ENCODE peak calls at places on chromosomes 7 and 10, in ten cellular contexts. One of them, this sample, is unnamed.

GRCh38 chr10:100890141-100890695 is 22.5 kb upstream of the SLF2 start:
- DNase-seq in adrenal gland: no peak
- DNase-seq in AG04450: no peak
- DNase-seq in transverse colon: no peak
- DNase-seq in dorsolateral prefrontal cortex: no peak
- DNase-seq in esophagus squamous epithelium: no peak
- DNase-seq in PC-9: no peak
- DNase-seq in H1: peak
- DNase-seq in colonic mucosa: no peak
- DNase-seq in WERI-Rb-1: no peak
- DNase-seq in this sample: no peak

GRCh38 chr10:69890065-69890831 is 88.5 kb downstream of the COL13A1 start:
- DNase-seq in AG04450: no peak
- DNase-seq in transverse colon: no peak
- DNase-seq in colonic mucosa: peak
- DNase-seq in adrenal gland: no peak
- DNase-seq in PC-9: no peak
- DNase-seq in dorsolateral prefrontal cortex: no peak
- DNase-seq in esophagus squamous epithelium: no peak
- DNase-seq in WERI-Rb-1: no peak
- DNase-seq in H1: no peak
- DNase-seq in this sample: peak

GRCh38 chr10:131885391-131886165 is 15.2 kb upstream of the PPP2R2D start:
- DNase-seq in AG04450: peak
- DNase-seq in H1: peak
- DNase-seq in transverse colon: peak
- DNase-seq in WERI-Rb-1: peak
- DNase-seq in PC-9: peak
- DNase-seq in colonic mucosa: peak
- DNase-seq in adrenal gland: peak
- DNase-seq in dorsolateral prefrontal cortex: peak
- DNase-seq in esophagus squamous epithelium: no peak
- DNase-seq in this sample: peak

GRCh38 chr7:26141077-26141476 is 10.9 kb upstream of the NFE2L3 start:
- DNase-seq in dorsolateral prefrontal cortex: no peak
- DNase-seq in H1: no peak
- DNase-seq in WERI-Rb-1: no peak
- DNase-seq in AG04450: no peak
- DNase-seq in PC-9: no peak
- DNase-seq in adrenal gland: no peak
- DNase-seq in esophagus squamous epithelium: no peak
- DNase-seq in transverse colon: no peak
- DNase-seq in colonic mucosa: no peak
- DNase-seq in this sample: no peak

GRCh38 chr10:72702868-72703581 is 11.1 kb downstream of the MCU start:
- DNase-seq in WERI-Rb-1: no peak
- DNase-seq in PC-9: no peak
- DNase-seq in adrenal gland: no peak
- DNase-seq in transverse colon: no peak
- DNase-seq in esophagus squamous epithelium: no peak
- DNase-seq in colonic mucosa: no peak
- DNase-seq in AG04450: no peak
- DNase-seq in H1: no peak
- DNase-seq in dorsolateral prefrontal cortex: no peak
- DNase-seq in this sample: no peak

GRCh38 chr7:88184848-88185304 is 35.0 kb downstream of the SRI start:
- DNase-seq in colonic mucosa: no peak
- DNase-seq in adrenal gland: peak
- DNase-seq in AG04450: no peak
- DNase-seq in H1: no peak
- DNase-seq in dorsolateral prefrontal cortex: no peak
- DNase-seq in PC-9: peak
- DNase-seq in WERI-Rb-1: no peak
- DNase-seq in esophagus squamous epithelium: no peak
- DNase-seq in transverse colon: no peak
- DNase-seq in this sample: no peak

GRCh38 chr10:90635111-90635798 is 222.6 kb downstream of the HTR7 start:
- DNase-seq in AG04450: no peak
- DNase-seq in H1: no peak
- DNase-seq in WERI-Rb-1: no peak
- DNase-seq in transverse colon: no peak
- DNase-seq in colonic mucosa: no peak
- DNase-seq in PC-9: no peak
- DNase-seq in dorsolateral prefrontal cortex: no peak
- DNase-seq in adrenal gland: no peak
- DNase-seq in esophagus squamous epithelium: no peak
- DNase-seq in this sample: no peak

GRCh38 chr7:107383203-107383602 is 86.7 kb upstream of the GPR22 start:
- DNase-seq in AG04450: no peak
- DNase-seq in H1: no peak
- DNase-seq in esophagus squamous epithelium: no peak
- DNase-seq in adrenal gland: no peak
- DNase-seq in transverse colon: no peak
- DNase-seq in WERI-Rb-1: no peak
- DNase-seq in colonic mucosa: no peak
- DNase-seq in PC-9: no peak
- DNase-seq in dorsolateral prefrontal cortex: no peak
- DNase-seq in this sample: no peak

GRCh38 chr10:1121311-1121970 is 65.3 kb downstream of the WDR37 start:
- DNase-seq in esophagus squamous epithelium: no peak
- DNase-seq in PC-9: no peak
- DNase-seq in transverse colon: no peak
- DNase-seq in colonic mucosa: peak
- DNase-seq in adrenal gland: no peak
- DNase-seq in WERI-Rb-1: no peak
- DNase-seq in dorsolateral prefrontal cortex: no peak
- DNase-seq in AG04450: no peak
- DNase-seq in H1: no peak
- DNase-seq in this sample: no peak

GRCh38 chr10:90289037-90289436 is 568.8 kb downstream of the HTR7 start:
- DNase-seq in AG04450: no peak
- DNase-seq in esophagus squamous epithelium: no peak
- DNase-seq in WERI-Rb-1: no peak
- DNase-seq in colonic mucosa: no peak
- DNase-seq in adrenal gland: peak
- DNase-seq in H1: no peak
- DNase-seq in PC-9: no peak
- DNase-seq in transverse colon: no peak
- DNase-seq in dorsolateral prefrontal cortex: no peak
- DNase-seq in this sample: no peak

DNA sequence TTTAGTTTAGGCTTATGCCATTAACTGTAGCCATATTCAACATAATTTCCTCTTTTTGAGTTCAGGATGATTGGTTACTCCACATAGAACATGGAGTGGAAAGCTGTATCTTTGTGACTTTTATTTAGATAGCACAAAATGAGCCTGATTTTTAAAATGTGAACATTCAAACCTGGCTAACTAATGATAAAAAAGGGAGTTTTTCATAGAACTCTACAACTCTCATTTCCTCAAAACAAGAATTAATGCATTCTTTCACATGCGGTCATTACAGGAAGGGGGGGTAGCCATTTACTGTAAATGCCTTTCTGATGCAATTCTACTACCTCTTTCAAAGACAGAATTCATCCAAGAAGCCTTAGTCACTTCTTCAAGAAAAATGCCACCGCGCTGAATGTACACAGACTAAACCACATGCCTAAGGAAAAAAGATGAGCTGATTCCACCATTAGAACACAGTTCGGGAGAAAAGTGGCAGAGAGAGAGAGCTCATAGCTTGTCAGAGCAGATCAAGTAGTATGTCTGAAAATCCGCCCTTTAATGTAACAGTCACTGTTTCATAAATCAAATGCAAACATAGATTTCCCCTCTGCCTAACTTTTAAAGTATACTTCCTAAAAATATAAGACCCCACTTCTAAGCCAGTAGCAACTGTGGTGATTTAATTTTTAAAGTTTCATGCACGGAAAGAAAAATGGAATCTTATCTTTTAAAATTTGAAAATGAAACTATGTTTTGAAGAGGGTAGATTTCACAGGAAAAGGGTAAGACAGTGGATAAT is 226.4 kb upstream of the KLF14 start:
- DNase-seq in adrenal gland: peak
- DNase-seq in transverse colon: no peak
- DNase-seq in WERI-Rb-1: no peak
- DNase-seq in esophagus squamous epithelium: peak
- DNase-seq in colonic mucosa: no peak
- DNase-seq in dorsolateral prefrontal cortex: no peak
- DNase-seq in H1: no peak
- DNase-seq in PC-9: peak
- DNase-seq in AG04450: peak
- DNase-seq in this sample: no peak
- H3K4me3 ChIP-seq in adrenal gland: no peak
- H3K4me3 ChIP-seq in transverse colon: no peak
- H3K4me3 ChIP-seq in WERI-Rb-1: no peak
- H3K4me3 ChIP-seq in esophagus squamous epithelium: peak
- H3K4me3 ChIP-seq in colonic mucosa: peak
- H3K4me3 ChIP-seq in dorsolateral prefrontal cortex: no peak
- H3K4me3 ChIP-seq in H1: no peak
- H3K4me3 ChIP-seq in PC-9: peak
- H3K4me3 ChIP-seq in AG04450: peak
- H3K4me3 ChIP-seq in this sample: no peak

DNA sequence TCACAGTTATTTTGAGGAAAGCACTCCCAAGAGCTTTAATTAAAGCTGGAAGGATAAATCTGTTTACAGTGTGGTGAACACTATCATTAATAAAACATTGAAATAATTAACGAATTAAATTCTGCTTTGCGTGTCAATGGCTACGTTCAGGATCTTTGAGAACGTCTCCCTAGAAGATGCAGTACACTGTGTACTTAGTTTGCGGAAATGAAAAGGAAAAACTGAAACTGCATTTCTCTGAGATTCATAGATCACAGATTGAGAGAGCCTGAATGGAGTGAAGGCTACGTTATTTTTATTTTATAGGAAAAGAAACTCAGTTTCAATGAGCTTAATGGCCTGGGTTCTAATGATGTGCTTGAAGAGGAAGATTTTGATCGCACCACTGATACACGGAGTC is 85.3 kb downstream of the NRP1 start:
- DNase-seq in WERI-Rb-1: no peak
- DNase-seq in H1: no peak
- DNase-seq in esophagus squamous epithelium: no peak
- DNase-seq in PC-9: no peak
- DNase-seq in AG04450: no peak
- DNase-seq in dorsolateral prefrontal cortex: no peak
- DNase-seq in transverse colon: no peak
- DNase-seq in colonic mucosa: no peak
- DNase-seq in adrenal gland: no peak
- DNase-seq in this sample: no peak
- H3K27ac ChIP-seq in WERI-Rb-1: no peak
- H3K27ac ChIP-seq in H1: no peak
- H3K27ac ChIP-seq in esophagus squamous epithelium: peak
- H3K27ac ChIP-seq in PC-9: peak
- H3K27ac ChIP-seq in AG04450: no peak
- H3K27ac ChIP-seq in dorsolateral prefrontal cortex: no peak
- H3K27ac ChIP-seq in transverse colon: no peak
- H3K27ac ChIP-seq in colonic mucosa: peak
- H3K27ac ChIP-seq in adrenal gland: no peak
- H3K27ac ChIP-seq in this sample: peak

GRCh38 chr10:64036996-64037666 is 515.9 kb downstream of the REEP3 start:
- DNase-seq in PC-9: no peak
- DNase-seq in dorsolateral prefrontal cortex: no peak
- DNase-seq in adrenal gland: no peak
- DNase-seq in transverse colon: peak
- DNase-seq in esophagus squamous epithelium: no peak
- DNase-seq in AG04450: no peak
- DNase-seq in WERI-Rb-1: no peak
- DNase-seq in colonic mucosa: no peak
- DNase-seq in H1: no peak
- DNase-seq in this sample: no peak
- H3K4me3 ChIP-seq in PC-9: no peak
- H3K4me3 ChIP-seq in dorsolateral prefrontal cortex: peak
- H3K4me3 ChIP-seq in adrenal gland: no peak
- H3K4me3 ChIP-seq in transverse colon: no peak
- H3K4me3 ChIP-seq in esophagus squamous epithelium: no peak
- H3K4me3 ChIP-seq in AG04450: no peak
- H3K4me3 ChIP-seq in WERI-Rb-1: no peak
- H3K4me3 ChIP-seq in colonic mucosa: no peak
- H3K4me3 ChIP-seq in H1: no peak
- H3K4me3 ChIP-seq in this sample: no peak

DNA sequence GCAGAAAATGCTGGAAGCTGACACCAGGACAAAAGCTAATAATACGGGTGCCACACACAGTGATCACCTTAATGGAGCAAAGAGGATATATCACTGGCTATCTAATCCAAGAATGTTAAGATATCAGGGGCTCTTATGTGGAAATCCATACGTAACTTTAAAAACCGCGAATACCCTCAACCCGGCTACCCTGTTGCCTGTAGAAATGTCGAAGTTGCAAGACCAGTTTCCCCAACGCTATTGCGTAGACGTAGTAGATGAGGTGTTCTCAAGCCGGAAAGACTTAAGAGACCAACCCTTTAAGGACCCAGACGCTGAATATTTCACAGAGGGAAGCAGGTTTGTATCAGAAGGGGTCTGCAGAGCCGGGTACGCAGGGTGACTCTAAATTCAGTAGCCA is 7.9 kb upstream of the CYREN start:
- DNase-seq in H1: no peak
- DNase-seq in PC-9: peak
- DNase-seq in dorsolateral prefrontal cortex: no peak
- DNase-seq in adrenal gland: no peak
- DNase-seq in transverse colon: no peak
- DNase-seq in AG04450: no peak
- DNase-seq in esophagus squamous epithelium: no peak
- DNase-seq in colonic mucosa: no peak
- DNase-seq in WERI-Rb-1: no peak
- DNase-seq in this sample: no peak
- H3K27ac ChIP-seq in H1: no peak
- H3K27ac ChIP-seq in PC-9: peak
- H3K27ac ChIP-seq in dorsolateral prefrontal cortex: no peak
- H3K27ac ChIP-seq in adrenal gland: no peak
- H3K27ac ChIP-seq in transverse colon: no peak
- H3K27ac ChIP-seq in AG04450: no peak
- H3K27ac ChIP-seq in esophagus squamous epithelium: peak
- H3K27ac ChIP-seq in colonic mucosa: no peak
- H3K27ac ChIP-seq in WERI-Rb-1: no peak
- H3K27ac ChIP-seq in this sample: no peak